ENCODE peak calls at places on chromosomes 12 and 14, in four cellular contexts. One of them, this sample, is unnamed. For H3K36me3, the result is how much of the 10 kb centered on the place peaks cover.

GRCh38 chr14:99690636-99691035 is 6.5 kb downstream of the CYP46A1 start:
- DNase-seq in suprapubic skin: no peak
- DNase-seq in body of pancreas: no peak
- DNase-seq in sigmoid colon: peak
- DNase-seq in this sample: no peak

GRCh38 chr12:110649341-110649847 is 35.5 kb downstream of the TCTN1 start:
- DNase-seq in suprapubic skin: no peak
- DNase-seq in body of pancreas: no peak
- DNase-seq in sigmoid colon: no peak
- DNase-seq in this sample: no peak

GRCh38 chr12:78887008-78887407 is 22.4 kb downstream of the SYT1 start:
- DNase-seq in suprapubic skin: no peak
- DNase-seq in body of pancreas: no peak
- DNase-seq in sigmoid colon: no peak
- DNase-seq in this sample: no peak

GRCh38 chr14:101717663-101718490 is 43.6 kb upstream of the PPP2R5C start:
- DNase-seq in suprapubic skin: peak
- DNase-seq in body of pancreas: no peak
- DNase-seq in sigmoid colon: no peak
- DNase-seq in this sample: no peak

GRCh38 chr14:52048641-52049204 is 20.1 kb downstream of the NID2 start:
- DNase-seq in suprapubic skin: no peak
- DNase-seq in body of pancreas: no peak
- DNase-seq in sigmoid colon: peak
- DNase-seq in this sample: no peak

GRCh38 chr14:52235866-52236510 is 31.5 kb upstream of the PTGDR start:
- DNase-seq in suprapubic skin: no peak
- DNase-seq in body of pancreas: no peak
- DNase-seq in sigmoid colon: no peak
- DNase-seq in this sample: no peak

GRCh38 chr12:45989277-45989856 is 1.0 kb downstream of the SCAF11 start:
- DNase-seq in suprapubic skin: no peak
- DNase-seq in body of pancreas: no peak
- DNase-seq in sigmoid colon: no peak
- DNase-seq in this sample: no peak

GRCh38 chr12:1533205-1533601 is 61.2 kb downstream of the FBXL14 start:
- DNase-seq in suprapubic skin: no peak
- DNase-seq in body of pancreas: no peak
- DNase-seq in sigmoid colon: no peak
- DNase-seq in this sample: no peak

GRCh38 chr12:57309420-57309819 is 58.4 kb upstream of the STAC3 start:
- DNase-seq in suprapubic skin: no peak
- DNase-seq in body of pancreas: no peak
- DNase-seq in sigmoid colon: no peak
- DNase-seq in this sample: no peak

GRCh38 chr12:1777798-1778197 is 42.6 kb upstream of the LRTM2 start:
- DNase-seq in suprapubic skin: no peak
- DNase-seq in body of pancreas: no peak
- DNase-seq in sigmoid colon: no peak
- DNase-seq in this sample: no peak

GRCh38 chr14:85562630-85563029 is 32.7 kb downstream of the FLRT2 start:
- DNase-seq in suprapubic skin: no peak
- DNase-seq in body of pancreas: no peak
- DNase-seq in sigmoid colon: no peak
- DNase-seq in this sample: no peak

GRCh38 chr14:69287096-69287991 is 27.4 kb downstream of the GALNT16 start:
- DNase-seq in suprapubic skin: peak
- DNase-seq in body of pancreas: no peak
- DNase-seq in sigmoid colon: no peak
- DNase-seq in this sample: no peak

GRCh38 chr12:110002691-110003515 is 3.7 kb downstream of the ANKRD13A start:
- DNase-seq in suprapubic skin: no peak
- DNase-seq in body of pancreas: peak
- DNase-seq in sigmoid colon: no peak
- DNase-seq in this sample: no peak

DNA sequence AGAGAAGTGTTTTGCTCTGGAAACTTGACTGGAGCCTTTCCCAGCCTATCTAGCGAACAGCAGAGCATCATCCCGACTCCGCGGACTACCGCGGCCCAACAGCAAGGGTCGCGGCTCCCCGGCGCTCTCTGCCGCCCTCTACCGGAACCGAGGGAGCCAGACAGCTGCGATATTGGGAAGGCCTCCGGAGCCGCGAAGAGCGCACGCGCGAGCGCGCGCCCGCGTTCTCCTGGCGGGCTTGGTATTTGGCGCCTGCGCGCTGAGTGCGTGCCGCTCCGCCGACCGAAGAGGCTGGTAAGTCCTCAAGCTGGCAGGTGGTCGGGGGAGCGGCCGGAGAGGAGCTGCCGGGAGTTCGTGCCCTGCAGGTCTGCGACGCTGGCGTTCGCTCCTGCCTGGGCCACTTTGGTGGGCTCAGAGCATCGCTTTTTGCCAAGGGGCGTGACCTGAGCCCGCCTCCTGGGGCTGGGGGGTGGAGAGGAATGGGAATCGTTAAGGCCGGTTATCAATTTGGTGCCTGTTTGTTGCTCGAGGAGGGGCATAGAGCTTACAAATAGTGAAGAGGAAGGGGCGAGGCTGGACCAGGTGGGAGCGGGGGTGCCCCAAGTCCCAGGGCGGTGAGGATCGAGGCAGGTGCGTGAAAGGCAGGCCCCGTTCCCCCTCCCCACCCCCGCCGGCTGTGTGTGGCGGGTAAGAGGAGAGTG is at the start of gene TMEM106C:
- DNase-seq in suprapubic skin: peak
- DNase-seq in body of pancreas: peak
- DNase-seq in sigmoid colon: peak
- DNase-seq in this sample: peak
- TF ChIP-seq POLR2A in suprapubic skin: no peak
- TF ChIP-seq POLR2A in body of pancreas: peak
- TF ChIP-seq POLR2A in sigmoid colon: peak
- TF ChIP-seq POLR2A in this sample: no peak

GRCh38 chr12:132642846-132643835 is 24.6 kb downstream of the P2RX2 start:
- DNase-seq in suprapubic skin: no peak
- DNase-seq in body of pancreas: no peak
- DNase-seq in sigmoid colon: no peak
- DNase-seq in this sample: no peak
- H3K36me3 ChIP-seq in suprapubic skin: half or more
- H3K36me3 ChIP-seq in body of pancreas: under half
- H3K36me3 ChIP-seq in sigmoid colon: half or more
- H3K36me3 ChIP-seq in this sample: half or more

GRCh38 chr12:117025481-117026151 is 73.6 kb downstream of the TESC start:
- DNase-seq in suprapubic skin: no peak
- DNase-seq in body of pancreas: peak
- DNase-seq in sigmoid colon: peak
- DNase-seq in this sample: no peak
- TF ChIP-seq CTCF in suprapubic skin: peak
- TF ChIP-seq CTCF in body of pancreas: peak
- TF ChIP-seq CTCF in sigmoid colon: peak
- TF ChIP-seq CTCF in this sample: peak

GRCh38 chr12:128794661-128795529 is 28.9 kb downstream of the SLC15A4 start:
- DNase-seq in suprapubic skin: no peak
- DNase-seq in body of pancreas: peak
- DNase-seq in sigmoid colon: peak
- DNase-seq in this sample: no peak
- TF ChIP-seq POLR2A in suprapubic skin: no peak
- TF ChIP-seq POLR2A in body of pancreas: no peak
- TF ChIP-seq POLR2A in sigmoid colon: no peak
- TF ChIP-seq POLR2A in this sample: no peak

DNA sequence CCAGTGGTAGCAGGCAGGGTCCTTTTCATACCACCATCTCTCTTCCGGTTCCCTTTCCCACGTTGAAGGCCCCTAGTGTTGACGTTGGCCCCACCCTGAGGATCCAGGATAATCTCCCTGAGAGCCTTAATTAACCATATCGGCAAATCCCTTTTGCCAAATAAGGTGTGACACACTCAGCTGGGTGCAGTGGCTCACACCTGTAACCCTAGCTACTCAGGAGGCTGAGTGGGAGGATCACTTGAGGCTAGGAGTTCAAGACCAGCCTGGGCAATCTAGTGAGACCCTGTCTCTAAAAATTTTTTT is 2.8 kb upstream of the TMEM119 start:
- DNase-seq in suprapubic skin: no peak
- DNase-seq in body of pancreas: no peak
- DNase-seq in sigmoid colon: no peak
- DNase-seq in this sample: no peak
- H3K36me3 ChIP-seq in suprapubic skin: under half
- H3K36me3 ChIP-seq in body of pancreas: under half
- H3K36me3 ChIP-seq in sigmoid colon: under half
- H3K36me3 ChIP-seq in this sample: under half

GRCh38 chr12:123457980-123458779 is at the start of gene SNRNP35:
- DNase-seq in suprapubic skin: peak
- DNase-seq in body of pancreas: peak
- DNase-seq in sigmoid colon: peak
- DNase-seq in this sample: peak
- TF ChIP-seq CTCF in suprapubic skin: no peak
- TF ChIP-seq CTCF in body of pancreas: no peak
- TF ChIP-seq CTCF in sigmoid colon: no peak
- TF ChIP-seq CTCF in this sample: no peak

GRCh38 chr14:65303902-65304222 is 108.7 kb upstream of the FUT8 start:
- DNase-seq in suprapubic skin: no peak
- DNase-seq in body of pancreas: no peak
- DNase-seq in sigmoid colon: no peak
- DNase-seq in this sample: no peak

GRCh38 chr14:65303185-65303901 is 109.2 kb upstream of the FUT8 start:
- DNase-seq in suprapubic skin: no peak
- DNase-seq in body of pancreas: no peak
- DNase-seq in sigmoid colon: no peak
- DNase-seq in this sample: no peak

GRCh38 chr14:65301862-65302539 is 110.5 kb upstream of the FUT8 start:
- DNase-seq in suprapubic skin: no peak
- DNase-seq in body of pancreas: peak
- DNase-seq in sigmoid colon: no peak
- DNase-seq in this sample: no peak

GRCh38 chr14:65304239-65304638 is 108.3 kb upstream of the FUT8 start:
- DNase-seq in suprapubic skin: no peak
- DNase-seq in body of pancreas: no peak
- DNase-seq in sigmoid colon: no peak
- DNase-seq in this sample: no peak

GRCh38 chr14:65302571-65303184 is 109.9 kb upstream of the FUT8 start:
- DNase-seq in suprapubic skin: no peak
- DNase-seq in body of pancreas: peak
- DNase-seq in sigmoid colon: no peak
- DNase-seq in this sample: no peak
- TF ChIP-seq POLR2A in suprapubic skin: no peak
- TF ChIP-seq POLR2A in body of pancreas: no peak
- TF ChIP-seq POLR2A in sigmoid colon: no peak
- TF ChIP-seq POLR2A in this sample: no peak

This sample was measured in gastrocnemius medialis.